ENCODE peak calls at places on chromosomes 2 and 18, in six cellular contexts. E is A549, P is HepG2, D is K562, T is endothelial cell of umbilical vein, X is NB4. L is an unnamed sample.

GRCh38 chr2:143383016-143383415 is 253.8 kb downstream of the ARHGAP15 start:
- DNase-seq in T (no peak), X (no peak), E (no peak), D (no peak), P (no peak), L (no peak)

GRCh38 chr2:169480079-169480465 is 778 bp downstream of the BBS5 start:
- DNase-seq in E (no peak), T (no peak), X (no peak), P (no peak), D (no peak), L (no peak)

GRCh38 chr2:166375736-166376487 is at the start of gene SCN9A:
- DNase-seq in X (peak; percentile 64), D (peak; percentile 90), P (peak; percentile 82), T (peak; percentile 59), E (peak; percentile 92), L (no peak)

GRCh38 chr18:3120356-3120755 is 99.4 kb downstream of the MYOM1 start:
- DNase-seq in D (no peak), T (no peak), P (peak; percentile 57), E (no peak), X (no peak), L (no peak)

GRCh38 chr2:205698556-205699282 is 16.4 kb downstream of the NRP2 start:
- DNase-seq in P (no peak), D (no peak), X (no peak), E (no peak), T (no peak), L (no peak)

GRCh38 chr18:67525328-67526110 is 9.0 kb upstream of the DSEL start:
- DNase-seq in P (peak; percentile 36), T (peak; percentile 95), D (no peak), X (no peak), E (peak; percentile 61), L (no peak)

GRCh38 chr2:197835293-197835692 is 30.9 kb downstream of the PLCL1 start:
- DNase-seq in X (no peak), T (no peak), P (no peak), D (no peak), E (no peak), L (no peak)

GRCh38 chr2:133602538-133602937 is 34.3 kb upstream of the NCKAP5 start:
- DNase-seq in P (no peak), X (no peak), D (no peak), E (no peak), T (no peak), L (no peak)

GRCh38 chr18:58325521-58325908 is 281.5 kb downstream of the NEDD4L start:
- DNase-seq in E (no peak), P (no peak), T (no peak), D (no peak), X (no peak), L (no peak)
- TF ChIP-seq MYC in E (no peak), P (no peak), T (no peak), D (no peak), X (no peak), L (no peak)

GRCh38 chr2:171964328-171964727 is 35.4 kb upstream of the METAP1D start:
- DNase-seq in T (no peak), E (no peak), P (no peak), D (no peak), X (no peak), L (no peak)
- TF ChIP-seq MYC in T (no peak), E (no peak), P (no peak), D (no peak), X (no peak), L (no peak)

GRCh38 chr2:156327835-156328401 is 4.6 kb downstream of the NR4A2 start:
- DNase-seq in E (no peak), D (no peak), X (no peak), P (no peak), T (no peak), L (no peak)

GRCh38 chr2:156329031-156329921 is 3.2 kb downstream of the NR4A2 start:
- DNase-seq in P (no peak), E (no peak), D (no peak), T (no peak), X (no peak), L (no peak)

GRCh38 chr2:156332452-156333273 is at the start of gene NR4A2:
- DNase-seq in P (peak; percentile 16), T (peak; percentile 87), E (peak; percentile 93), D (peak; percentile 89), X (peak; percentile 87), L (no peak)

GRCh38 chr2:156331572-156332451 is 709 bp downstream of the NR4A2 start:
- DNase-seq in P (no peak), X (peak; percentile 88), D (peak; percentile 73), E (peak; percentile 66), T (peak; percentile 83), L (no peak)

DNA sequence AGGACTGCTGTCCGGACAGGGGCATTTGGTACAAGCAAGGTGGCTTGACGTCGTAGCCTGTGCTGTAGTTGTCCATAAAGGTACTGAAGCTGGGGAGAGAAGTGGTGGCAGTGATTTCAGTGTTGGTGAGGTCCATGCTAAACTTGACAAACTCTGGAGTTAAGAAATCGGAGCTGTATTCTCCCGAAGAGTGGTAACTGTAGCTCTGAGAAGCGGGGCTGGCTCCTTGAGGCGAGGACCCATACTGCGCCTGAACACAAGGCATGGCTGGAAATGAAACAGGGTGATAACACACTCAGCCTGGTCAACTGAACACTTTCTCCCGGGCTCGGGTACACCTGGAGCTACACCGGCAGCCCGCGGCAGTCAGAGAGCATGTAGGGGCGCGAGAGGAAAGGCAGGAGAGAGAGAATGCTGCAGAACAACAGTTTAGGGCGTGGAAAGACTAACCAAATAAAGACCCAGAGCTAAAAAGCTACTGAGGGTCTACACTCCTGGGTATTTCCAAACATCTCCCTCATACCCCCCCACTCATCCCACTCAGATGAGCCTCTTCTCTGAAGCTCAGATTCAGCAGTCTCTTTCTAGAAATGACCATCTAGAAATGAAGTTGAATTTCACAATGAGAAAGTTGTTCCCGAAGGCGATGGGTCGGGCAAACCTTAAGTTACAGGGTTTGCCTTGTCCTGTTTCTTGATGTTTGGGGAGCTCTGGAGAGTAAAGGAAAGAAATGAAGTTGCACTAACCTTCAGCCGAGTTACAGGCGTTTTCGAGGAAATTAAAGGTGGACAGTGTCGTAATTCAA is 2.4 kb downstream of the NR4A2 start:
- DNase-seq in T (no peak), E (no peak), P (no peak), D (no peak), X (no peak), L (no peak)
- TF ChIP-seq MYC in T (no peak), E (no peak), P (no peak), D (no peak), X (no peak), L (no peak)

DNA sequence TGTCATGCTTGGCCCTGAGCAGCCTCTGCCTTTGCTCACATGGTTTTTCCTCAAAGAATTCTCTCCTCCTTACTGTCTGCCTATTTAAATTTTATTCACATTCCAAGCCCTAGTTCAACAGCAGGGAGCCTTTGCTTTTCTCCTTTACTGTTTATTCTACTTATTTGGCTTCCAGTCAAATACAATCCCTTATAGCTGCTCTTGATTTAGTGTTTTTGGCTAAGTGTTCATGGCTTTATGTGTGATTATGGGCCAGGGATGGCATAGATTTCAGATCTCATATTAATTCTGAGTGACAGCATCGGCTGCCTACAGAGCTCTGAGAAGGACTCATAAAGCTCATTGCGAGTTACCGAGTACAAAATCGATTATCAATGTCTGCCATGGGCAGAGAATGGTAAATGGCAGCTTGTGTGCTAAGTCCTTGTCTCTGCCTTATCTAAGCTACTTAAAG is 106.7 kb downstream of the METTL8 start:
- DNase-seq in E (no peak), P (no peak), D (no peak), T (peak; percentile 13), X (no peak), L (no peak)
- TF ChIP-seq MYC in E (no peak), P (no peak), D (no peak), T (no peak), X (no peak), L (no peak)

GRCh38 chr2:1715184-1716012 is 28.9 kb downstream of the PXDN start:
- DNase-seq in P (no peak), E (no peak), T (peak; percentile 87), X (no peak), D (no peak), L (no peak)
- TF ChIP-seq MYC in P (no peak), E (no peak), T (no peak), X (no peak), D (no peak), L (no peak)

GRCh38 chr2:128371648-128372345 is 53.1 kb upstream of the HS6ST1 start:
- DNase-seq in D (no peak), T (no peak), E (no peak), X (no peak), P (no peak), L (no peak)
- TF ChIP-seq MYC in D (no peak), T (no peak), E (no peak), X (no peak), P (no peak), L (no peak)

GRCh38 chr2:31176742-31177141 is 38.5 kb upstream of the GALNT14 start:
- DNase-seq in X (no peak), E (no peak), T (no peak), D (no peak), P (no peak), L (no peak)
- TF ChIP-seq MYC in X (no peak), E (no peak), T (no peak), D (no peak), P (no peak), L (no peak)

L was measured in GM12878.